ENCODE peak calls at places on chromosomes 3 and 15, in seven cellular contexts. One of them, this sample, is unnamed.

GRCh38 chr15:58472821-58473581 is 41.2 kb downstream of the LIPC start:
- DNase-seq in A549: no peak
- DNase-seq in AG09309: no peak
- DNase-seq in fibroblast of pulmonary artery: peak
- DNase-seq in bronchial epithelial cell: peak
- DNase-seq in cardiac muscle cell: no peak
- DNase-seq in AG10803: no peak
- DNase-seq in this sample: no peak

GRCh38 chr3:32045091-32045964 is 61.1 kb upstream of the GPD1L start:
- DNase-seq in A549: peak
- DNase-seq in AG09309: peak
- DNase-seq in fibroblast of pulmonary artery: peak
- DNase-seq in bronchial epithelial cell: peak
- DNase-seq in cardiac muscle cell: peak
- DNase-seq in AG10803: peak
- DNase-seq in this sample: no peak

GRCh38 chr15:66701422-66702034 is 508 bp upstream of the SMAD6 start:
- DNase-seq in A549: peak
- DNase-seq in AG09309: no peak
- DNase-seq in fibroblast of pulmonary artery: no peak
- DNase-seq in bronchial epithelial cell: peak
- DNase-seq in cardiac muscle cell: peak
- DNase-seq in AG10803: no peak
- DNase-seq in this sample: no peak

GRCh38 chr3:12042638-12043037 is 38.5 kb downstream of the SYN2 start:
- DNase-seq in A549: no peak
- DNase-seq in AG09309: no peak
- DNase-seq in fibroblast of pulmonary artery: no peak
- DNase-seq in bronchial epithelial cell: no peak
- DNase-seq in cardiac muscle cell: no peak
- DNase-seq in AG10803: no peak
- DNase-seq in this sample: no peak

GRCh38 chr3:171485338-171485737 is 25.1 kb upstream of the TNIK start:
- DNase-seq in A549: no peak
- DNase-seq in AG09309: no peak
- DNase-seq in fibroblast of pulmonary artery: no peak
- DNase-seq in bronchial epithelial cell: no peak
- DNase-seq in cardiac muscle cell: no peak
- DNase-seq in AG10803: no peak
- DNase-seq in this sample: no peak

GRCh38 chr3:148178508-148178907 is 519.2 kb upstream of the AGTR1 start:
- DNase-seq in A549: no peak
- DNase-seq in AG09309: no peak
- DNase-seq in fibroblast of pulmonary artery: peak
- DNase-seq in bronchial epithelial cell: peak
- DNase-seq in cardiac muscle cell: no peak
- DNase-seq in AG10803: no peak
- DNase-seq in this sample: peak

GRCh38 chr3:138939563-138940241 is 7.2 kb downstream of the FOXL2 start:
- DNase-seq in A549: no peak
- DNase-seq in AG09309: no peak
- DNase-seq in fibroblast of pulmonary artery: no peak
- DNase-seq in bronchial epithelial cell: no peak
- DNase-seq in cardiac muscle cell: no peak
- DNase-seq in AG10803: no peak
- DNase-seq in this sample: no peak

GRCh38 chr3:196660381-196661166 is 21.1 kb downstream of the NRROS start:
- DNase-seq in A549: no peak
- DNase-seq in AG09309: no peak
- DNase-seq in fibroblast of pulmonary artery: no peak
- DNase-seq in bronchial epithelial cell: no peak
- DNase-seq in cardiac muscle cell: no peak
- DNase-seq in AG10803: no peak
- DNase-seq in this sample: no peak

GRCh38 chr15:69996321-69996720 is 101.4 kb downstream of the TLE3 start:
- DNase-seq in A549: no peak
- DNase-seq in AG09309: no peak
- DNase-seq in fibroblast of pulmonary artery: no peak
- DNase-seq in bronchial epithelial cell: no peak
- DNase-seq in cardiac muscle cell: no peak
- DNase-seq in AG10803: no peak
- DNase-seq in this sample: no peak

GRCh38 chr3:102237181-102237580 is 197.6 kb upstream of the ZPLD1 start:
- DNase-seq in A549: no peak
- DNase-seq in AG09309: no peak
- DNase-seq in fibroblast of pulmonary artery: no peak
- DNase-seq in bronchial epithelial cell: no peak
- DNase-seq in cardiac muscle cell: no peak
- DNase-seq in AG10803: no peak
- DNase-seq in this sample: no peak

GRCh38 chr3:84877092-84877491 is 81.7 kb upstream of the CADM2 start:
- DNase-seq in A549: no peak
- DNase-seq in AG09309: no peak
- DNase-seq in fibroblast of pulmonary artery: no peak
- DNase-seq in bronchial epithelial cell: no peak
- DNase-seq in cardiac muscle cell: no peak
- DNase-seq in AG10803: no peak
- DNase-seq in this sample: no peak

GRCh38 chr3:159620281-159620680 is 368.4 kb upstream of the IL12A start:
- DNase-seq in A549: no peak
- DNase-seq in AG09309: no peak
- DNase-seq in fibroblast of pulmonary artery: no peak
- DNase-seq in bronchial epithelial cell: no peak
- DNase-seq in cardiac muscle cell: no peak
- DNase-seq in AG10803: peak
- DNase-seq in this sample: no peak

GRCh38 chr3:143122089-143122430 is 2.5 kb downstream of the CHST2 start:
- DNase-seq in A549: no peak
- DNase-seq in AG09309: no peak
- DNase-seq in fibroblast of pulmonary artery: no peak
- DNase-seq in bronchial epithelial cell: no peak
- DNase-seq in cardiac muscle cell: no peak
- DNase-seq in AG10803: no peak
- DNase-seq in this sample: no peak

GRCh38 chr15:72271895-72272212 is 500 bp downstream of the PARP6 start:
- DNase-seq in A549: peak
- DNase-seq in AG09309: no peak
- DNase-seq in fibroblast of pulmonary artery: peak
- DNase-seq in bronchial epithelial cell: peak
- DNase-seq in cardiac muscle cell: peak
- DNase-seq in AG10803: peak
- DNase-seq in this sample: no peak

GRCh38 chr15:85133709-85134108 is 152.1 kb downstream of the PDE8A start:
- DNase-seq in A549: no peak
- DNase-seq in AG09309: no peak
- DNase-seq in fibroblast of pulmonary artery: no peak
- DNase-seq in bronchial epithelial cell: no peak
- DNase-seq in cardiac muscle cell: no peak
- DNase-seq in AG10803: no peak
- DNase-seq in this sample: no peak

GRCh38 chr15:68794869-68795268 is 25.8 kb downstream of the ANP32A start:
- DNase-seq in A549: no peak
- DNase-seq in AG09309: no peak
- DNase-seq in fibroblast of pulmonary artery: peak
- DNase-seq in bronchial epithelial cell: no peak
- DNase-seq in cardiac muscle cell: no peak
- DNase-seq in AG10803: no peak
- DNase-seq in this sample: no peak

GRCh38 chr3:72452745-72453144 is 395.5 kb downstream of the SHQ1 start:
- DNase-seq in A549: no peak
- DNase-seq in AG09309: no peak
- DNase-seq in fibroblast of pulmonary artery: no peak
- DNase-seq in bronchial epithelial cell: no peak
- DNase-seq in cardiac muscle cell: no peak
- DNase-seq in AG10803: no peak
- DNase-seq in this sample: no peak

GRCh38 chr3:156675744-156676466 is 1.5 kb downstream of the TIPARP start:
- DNase-seq in A549: peak
- DNase-seq in AG09309: peak
- DNase-seq in fibroblast of pulmonary artery: peak
- DNase-seq in bronchial epithelial cell: peak
- DNase-seq in cardiac muscle cell: peak
- DNase-seq in AG10803: peak
- DNase-seq in this sample: peak

GRCh38 chr3:164814106-164814505 is 264.2 kb downstream of the SI start:
- DNase-seq in A549: no peak
- DNase-seq in AG09309: no peak
- DNase-seq in fibroblast of pulmonary artery: no peak
- DNase-seq in bronchial epithelial cell: no peak
- DNase-seq in cardiac muscle cell: no peak
- DNase-seq in AG10803: no peak
- DNase-seq in this sample: no peak

GRCh38 chr15:90232941-90233700 is 620 bp downstream of the CIB1 start:
- DNase-seq in A549: peak
- DNase-seq in AG09309: no peak
- DNase-seq in fibroblast of pulmonary artery: peak
- DNase-seq in bronchial epithelial cell: peak
- DNase-seq in cardiac muscle cell: peak
- DNase-seq in AG10803: peak
- DNase-seq in this sample: no peak

GRCh38 chr3:100260685-100261480 is at the start of gene TBC1D23:
- DNase-seq in A549: peak
- DNase-seq in AG09309: peak
- DNase-seq in fibroblast of pulmonary artery: peak
- DNase-seq in bronchial epithelial cell: peak
- DNase-seq in cardiac muscle cell: peak
- DNase-seq in AG10803: peak
- DNase-seq in this sample: peak

GRCh38 chr3:100263583-100263982 is 2.8 kb downstream of the TBC1D23 start:
- DNase-seq in A549: no peak
- DNase-seq in AG09309: no peak
- DNase-seq in fibroblast of pulmonary artery: no peak
- DNase-seq in bronchial epithelial cell: no peak
- DNase-seq in cardiac muscle cell: no peak
- DNase-seq in AG10803: no peak
- DNase-seq in this sample: no peak

GRCh38 chr3:100261481-100261903 is 700 bp downstream of the TBC1D23 start:
- DNase-seq in A549: no peak
- DNase-seq in AG09309: no peak
- DNase-seq in fibroblast of pulmonary artery: no peak
- DNase-seq in bronchial epithelial cell: no peak
- DNase-seq in cardiac muscle cell: peak
- DNase-seq in AG10803: no peak
- DNase-seq in this sample: no peak

GRCh38 chr3:100257601-100258000 is 3.2 kb upstream of the TBC1D23 start:
- DNase-seq in A549: no peak
- DNase-seq in AG09309: peak
- DNase-seq in fibroblast of pulmonary artery: no peak
- DNase-seq in bronchial epithelial cell: no peak
- DNase-seq in cardiac muscle cell: no peak
- DNase-seq in AG10803: peak
- DNase-seq in this sample: no peak

DNA sequence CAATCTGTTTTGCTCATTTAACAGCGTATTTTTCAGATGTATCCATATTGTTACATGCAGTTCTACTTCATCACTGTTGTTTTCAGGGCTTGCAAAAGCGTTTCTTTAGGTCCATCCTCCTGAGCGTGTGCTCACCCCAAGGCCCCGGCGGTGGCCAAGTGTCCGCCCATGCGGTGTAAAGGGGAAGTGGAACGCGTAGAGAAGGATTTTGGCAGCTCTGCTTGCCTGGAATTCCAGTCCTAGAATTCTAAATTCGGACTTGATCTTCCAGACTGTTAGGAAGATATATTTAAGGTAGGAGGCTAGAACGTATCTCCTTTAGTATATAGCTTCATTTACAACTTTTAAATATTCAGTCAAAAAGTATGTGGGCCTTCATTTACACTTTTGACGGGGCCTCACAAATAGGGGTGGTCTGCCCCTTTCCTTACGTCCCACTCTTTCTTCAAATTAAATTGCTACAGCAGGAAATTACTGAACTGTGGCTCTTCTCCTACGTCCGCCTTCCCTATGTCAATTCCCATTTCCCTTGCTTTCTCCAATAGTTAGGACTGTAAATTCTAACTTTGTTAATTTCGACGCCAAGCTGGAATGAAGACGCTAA is 609 bp upstream of the TBC1D23 start:
- DNase-seq in A549: no peak
- DNase-seq in AG09309: no peak
- DNase-seq in fibroblast of pulmonary artery: peak
- DNase-seq in bronchial epithelial cell: no peak
- DNase-seq in cardiac muscle cell: peak
- DNase-seq in AG10803: peak
- DNase-seq in this sample: no peak
- H3K4me3 ChIP-seq in A549: peak
- H3K4me3 ChIP-seq in AG09309: no peak
- H3K4me3 ChIP-seq in fibroblast of pulmonary artery: peak
- H3K4me3 ChIP-seq in bronchial epithelial cell: peak
- H3K4me3 ChIP-seq in cardiac muscle cell: peak
- H3K4me3 ChIP-seq in AG10803: peak
- H3K4me3 ChIP-seq in this sample: peak

GRCh38 chr15:19987389-19988048 is 554.1 kb downstream of the GOLGA6L6 start:
- DNase-seq in A549: no peak
- DNase-seq in AG09309: no peak
- DNase-seq in fibroblast of pulmonary artery: no peak
- DNase-seq in bronchial epithelial cell: no peak
- DNase-seq in cardiac muscle cell: no peak
- DNase-seq in AG10803: no peak
- DNase-seq in this sample: no peak
- TF ChIP-seq CTCF in A549: no peak
- TF ChIP-seq CTCF in AG09309: no peak
- TF ChIP-seq CTCF in fibroblast of pulmonary artery: no peak
- TF ChIP-seq CTCF in bronchial epithelial cell: no peak
- TF ChIP-seq CTCF in cardiac muscle cell: no peak
- TF ChIP-seq CTCF in AG10803: no peak
- TF ChIP-seq CTCF in this sample: no peak

GRCh38 chr3:127593187-127593586 is 2.7 kb upstream of the TPRA1 start:
- DNase-seq in A549: no peak
- DNase-seq in AG09309: no peak
- DNase-seq in fibroblast of pulmonary artery: no peak
- DNase-seq in bronchial epithelial cell: no peak
- DNase-seq in cardiac muscle cell: no peak
- DNase-seq in AG10803: no peak
- DNase-seq in this sample: no peak

GRCh38 chr3:127600749-127601456 is 2.7 kb downstream of the MCM2 start:
- DNase-seq in A549: no peak
- DNase-seq in AG09309: no peak
- DNase-seq in fibroblast of pulmonary artery: no peak
- DNase-seq in bronchial epithelial cell: no peak
- DNase-seq in cardiac muscle cell: no peak
- DNase-seq in AG10803: no peak
- DNase-seq in this sample: no peak

GRCh38 chr3:127595303-127595702 is 2.9 kb upstream of the MCM2 start:
- DNase-seq in A549: no peak
- DNase-seq in AG09309: no peak
- DNase-seq in fibroblast of pulmonary artery: no peak
- DNase-seq in bronchial epithelial cell: no peak
- DNase-seq in cardiac muscle cell: no peak
- DNase-seq in AG10803: no peak
- DNase-seq in this sample: no peak

GRCh38 chr3:127598841-127599570 is 795 bp downstream of the MCM2 start:
- DNase-seq in A549: no peak
- DNase-seq in AG09309: no peak
- DNase-seq in fibroblast of pulmonary artery: no peak
- DNase-seq in bronchial epithelial cell: no peak
- DNase-seq in cardiac muscle cell: no peak
- DNase-seq in AG10803: no peak
- DNase-seq in this sample: no peak

GRCh38 chr3:127597020-127597771 is 1.0 kb upstream of the MCM2 start:
- DNase-seq in A549: no peak
- DNase-seq in AG09309: no peak
- DNase-seq in fibroblast of pulmonary artery: no peak
- DNase-seq in bronchial epithelial cell: no peak
- DNase-seq in cardiac muscle cell: no peak
- DNase-seq in AG10803: no peak
- DNase-seq in this sample: no peak
- H3K4me3 ChIP-seq in A549: peak
- H3K4me3 ChIP-seq in AG09309: no peak
- H3K4me3 ChIP-seq in fibroblast of pulmonary artery: no peak
- H3K4me3 ChIP-seq in bronchial epithelial cell: no peak
- H3K4me3 ChIP-seq in cardiac muscle cell: no peak
- H3K4me3 ChIP-seq in AG10803: no peak
- H3K4me3 ChIP-seq in this sample: no peak

GRCh38 chr15:100572362-100572983 is 29.5 kb downstream of the LINS1 start:
- DNase-seq in A549: peak
- DNase-seq in AG09309: no peak
- DNase-seq in fibroblast of pulmonary artery: peak
- DNase-seq in bronchial epithelial cell: peak
- DNase-seq in cardiac muscle cell: no peak
- DNase-seq in AG10803: peak
- DNase-seq in this sample: no peak
- TF ChIP-seq CTCF in A549: peak
- TF ChIP-seq CTCF in AG09309: peak
- TF ChIP-seq CTCF in fibroblast of pulmonary artery: peak
- TF ChIP-seq CTCF in bronchial epithelial cell: peak
- TF ChIP-seq CTCF in cardiac muscle cell: peak
- TF ChIP-seq CTCF in AG10803: peak
- TF ChIP-seq CTCF in this sample: no peak

This sample was measured in kidney epithelial cell.